ENCODE peak calls at places on chromosome 9, in ten cellular contexts. Y is adrenal gland, B is tibial nerve, U is stomach, R is heart left ventricle, F is spleen, V is IMR-90, T is Peyer's patch, X is endothelial cell of umbilical vein, W is GM12891. N is an unnamed sample.

GRCh38 chr9:17509151-17509550 is 69.7 kb upstream of the SH3GL2 start:
- DNase-seq in V (no peak), T (no peak), B (no peak), W (no peak), R (no peak), F (no peak), U (no peak), Y (no peak), X (no peak), N (no peak)

GRCh38 chr9:126536131-126536530 is 77.6 kb upstream of the LMX1B start:
- DNase-seq in X (no peak), U (no peak), Y (no peak), T (no peak), R (no peak), F (peak), V (no peak), B (no peak), W (no peak), N (no peak)

GRCh38 chr9:91536211-91536691 is 112.6 kb upstream of the NFIL3 start:
- DNase-seq in X (no peak), V (peak), R (no peak), T (peak), B (no peak), Y (no peak), W (no peak), U (no peak), F (no peak), N (no peak)

GRCh38 chr9:86945868-86946711 is 1.2 kb downstream of the GAS1 start:
- DNase-seq in W (peak), X (peak), V (peak), Y (peak), T (peak), R (peak), B (peak), U (peak), F (peak), N (peak)

GRCh38 chr9:38622083-38622674 is 1.8 kb upstream of the ANKRD18A start:
- DNase-seq in B (no peak), T (peak), X (no peak), Y (peak), U (no peak), W (no peak), V (no peak), F (peak), R (no peak), N (no peak)

GRCh38 chr9:72843525-72844439 is 109.1 kb downstream of the ALDH1A1 start:
- DNase-seq in T (no peak), W (no peak), U (no peak), B (no peak), Y (no peak), R (no peak), X (no peak), V (no peak), F (no peak), N (no peak)

GRCh38 chr9:65409471-65409980 is 124.5 kb upstream of the FOXD4L5 start:
- DNase-seq in F (peak), V (no peak), X (no peak), W (no peak), U (no peak), R (no peak), Y (no peak), T (peak), B (no peak), N (no peak)

GRCh38 chr9:126386088-126386487 is 59.5 kb downstream of the MVB12B start:
- DNase-seq in U (no peak), T (no peak), Y (peak), V (no peak), F (no peak), W (no peak), R (no peak), B (no peak), X (peak), N (no peak)

GRCh38 chr9:14346301-14346721 is 32.4 kb upstream of the NFIB start:
- DNase-seq in R (peak), B (no peak), F (no peak), T (peak), X (no peak), U (no peak), W (no peak), Y (no peak), V (no peak), N (no peak)

GRCh38 chr9:36762958-36763357 is 190.3 kb downstream of the MELK start:
- DNase-seq in F (no peak), T (no peak), W (no peak), R (no peak), Y (no peak), U (no peak), B (no peak), X (no peak), V (no peak), N (no peak)

GRCh38 chr9:99090366-99091130 is 14.4 kb upstream of the TGFBR1 start:
- DNase-seq in B (no peak), V (no peak), U (no peak), W (no peak), X (no peak), R (no peak), F (no peak), T (no peak), Y (no peak), N (no peak)

GRCh38 chr9:7273575-7273974 is 515.8 kb downstream of the KDM4C start:
- DNase-seq in X (no peak), U (no peak), B (no peak), F (no peak), T (no peak), R (no peak), Y (no peak), W (no peak), V (peak), N (no peak)

DNA sequence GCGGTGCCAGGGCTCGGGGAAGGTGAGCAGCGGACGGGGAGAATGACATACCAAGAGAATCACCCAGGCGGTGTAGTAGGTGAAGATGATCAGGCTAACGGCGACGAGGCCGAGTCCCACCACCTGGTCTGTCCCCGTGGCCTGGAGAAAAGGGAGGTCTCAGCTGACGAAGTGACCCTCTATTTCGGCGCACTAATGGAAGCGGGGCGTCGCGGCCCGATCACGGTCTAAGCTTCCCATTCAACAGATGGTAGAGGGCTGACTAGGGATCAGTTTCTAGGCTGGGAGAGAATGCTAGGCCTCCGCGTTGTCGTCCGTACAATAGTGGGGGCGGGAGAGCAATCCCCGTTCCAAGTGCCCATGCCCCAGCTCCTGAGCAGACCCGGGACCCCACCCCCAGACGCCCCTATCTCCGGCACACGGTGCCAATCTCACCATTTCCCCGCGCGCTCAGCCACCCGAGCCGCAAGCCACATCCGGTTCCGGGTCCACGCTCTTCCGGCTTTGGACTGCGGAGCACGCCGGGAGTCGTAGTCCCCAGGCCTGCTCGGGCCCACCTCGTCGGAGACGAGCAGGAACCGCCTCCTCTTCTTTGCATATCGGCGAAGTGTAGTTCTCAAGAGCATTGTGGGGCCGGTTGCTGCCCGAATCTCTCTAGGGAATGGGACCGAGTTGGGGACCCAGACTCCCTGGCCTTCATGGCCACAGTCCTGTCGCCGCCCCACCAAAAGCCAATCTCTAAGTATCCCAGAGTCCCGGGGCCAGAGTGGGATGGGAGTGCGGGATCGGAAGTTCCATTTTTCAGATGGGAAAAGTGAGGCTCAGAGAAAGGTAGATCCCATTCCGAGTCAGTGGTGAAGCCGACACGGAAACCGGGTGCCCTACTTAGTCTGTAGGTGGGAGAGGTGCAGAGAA is at the start of gene DPM2:
- DNase-seq in W (peak), U (peak), T (peak), Y (peak), R (peak), F (peak), X (peak), B (peak), V (peak), N (peak)
- TF ChIP-seq POLR2A in W (peak), U (no peak), T (peak), Y (peak), R (peak), F (no peak), X (peak), B (peak), V (peak), N (peak)

GRCh38 chr9:35748858-35749514 is at the start of the genes GBA2 and RGP1:
- DNase-seq in B (peak), R (peak), V (peak), F (peak), W (peak), X (peak), Y (peak), T (peak), U (peak), N (peak)
- TF ChIP-seq POLR2A in B (peak), R (peak), V (peak), F (no peak), W (no peak), X (peak), Y (peak), T (peak), U (no peak), N (peak)

GRCh38 chr9:128438343-128439109 is 17.3 kb upstream of the ODF2 start:
- DNase-seq in W (peak), R (peak), T (peak), B (peak), V (peak), Y (peak), X (peak), F (peak), U (peak), N (peak)

GRCh38 chr9:128439273-128439672 is 16.5 kb upstream of the ODF2 start:
- DNase-seq in T (no peak), V (no peak), Y (no peak), U (no peak), R (no peak), B (no peak), W (no peak), F (no peak), X (no peak), N (no peak)

GRCh38 chr9:128442150-128442549 is 13.7 kb upstream of the ODF2 start:
- DNase-seq in W (no peak), U (no peak), F (no peak), Y (no peak), T (no peak), B (no peak), R (no peak), V (no peak), X (no peak), N (no peak)
- TF ChIP-seq POLR2A in W (no peak), U (no peak), F (no peak), Y (no peak), T (no peak), B (no peak), R (no peak), V (no peak), X (no peak), N (no peak)

GRCh38 chr9:35689601-35690446 is at the start of gene TPM2:
- DNase-seq in T (no peak), R (peak), X (peak), F (no peak), V (peak), Y (peak), B (peak), U (peak), W (peak), N (peak)
- TF ChIP-seq POLR2A in T (no peak), R (peak), X (peak), F (no peak), V (peak), Y (peak), B (no peak), U (no peak), W (peak), N (peak)

N was measured in ovary.